ENCODE peak calls at places on chromosomes 1 and 21, in seven cellular contexts. Y, U, H, B, Q, D and W are unnamed samples.
A peak's percentile ranks its signal among the peaks of the same experiment; 100 is the strongest.

GRCh38 chr1:18939398-18940302 is 16.8 kb downstream of the IFFO2 start:
- DNase-seq in D (no peak), Y (peak; percentile 48), H (no peak), U (no peak), B (no peak), Q (no peak), W (no peak)

GRCh38 chr1:24793762-24794161 is 48.5 kb downstream of the CLIC4 start:
- DNase-seq in H (no peak), B (no peak), Y (peak; percentile 83), U (no peak), D (no peak), Q (peak; percentile 62), W (no peak)

GRCh38 chr1:149936992-149937705 is 470 bp upstream of the MTMR11 start:
- DNase-seq in Q (no peak), D (no peak), H (no peak), B (no peak), Y (peak; percentile 71), U (no peak), W (no peak)

GRCh38 chr1:86914998-86915736 is 732 bp downstream of the HS2ST1 start:
- DNase-seq in D (peak; percentile 24), Y (peak; percentile 53), Q (no peak), U (peak; percentile 67), B (peak; percentile 58), H (peak; percentile 52), W (peak; percentile 46)

GRCh38 chr1:66476774-66477173 is 57.2 kb upstream of the SGIP1 start:
- DNase-seq in D (no peak), U (no peak), H (no peak), Q (peak; percentile 59), B (no peak), Y (no peak), W (no peak)

GRCh38 chr1:212479188-212479587 is 46.5 kb downstream of the NENF start:
- DNase-seq in Q (no peak), H (no peak), B (no peak), D (no peak), U (no peak), Y (no peak), W (no peak)

GRCh38 chr1:71193153-71193552 is 112.3 kb upstream of the ZRANB2 start:
- DNase-seq in D (no peak), Y (peak; percentile 56), H (no peak), U (no peak), Q (no peak), B (no peak), W (no peak)

GRCh38 chr1:170168263-170168662 is 22.5 kb downstream of the NTMT2 start:
- DNase-seq in H (no peak), Q (peak; percentile 21), D (no peak), B (no peak), U (no peak), Y (peak; percentile 59), W (no peak)

GRCh38 chr1:109926662-109927300 is 16.1 kb downstream of the CSF1 start:
- DNase-seq in B (no peak), Y (peak; percentile 99), H (peak; percentile 25), U (no peak), D (peak; percentile 24), Q (no peak), W (no peak)

GRCh38 chr1:167454929-167455785 is 63.2 kb downstream of the CD247 start:
- DNase-seq in Y (no peak), H (peak; percentile 69), B (peak; percentile 68), Q (no peak), D (peak; percentile 36), U (peak; percentile 86), W (peak; percentile 49)

GRCh38 chr1:78236711-78237110 is 190.9 kb downstream of the GIPC2 start:
- DNase-seq in Q (no peak), Y (peak; percentile 36), D (no peak), B (no peak), U (no peak), H (no peak), W (no peak)

GRCh38 chr1:39632491-39633417 is 6.7 kb downstream of the HEYL start:
- DNase-seq in B (peak; percentile 72), U (peak; percentile 63), Q (no peak), D (no peak), H (peak; percentile 67), Y (peak; percentile 55), W (no peak)

GRCh38 chr1:218939095-218939494 is 234.6 kb upstream of the LYPLAL1 start:
- DNase-seq in Y (peak; percentile 9), U (no peak), B (no peak), Q (no peak), H (no peak), D (no peak), W (no peak)

GRCh38 chr1:182330303-182330702 is 61.3 kb downstream of the GLUL start:
- DNase-seq in Q (no peak), H (peak; percentile 40), U (no peak), B (no peak), D (peak; percentile 45), Y (peak; percentile 58), W (no peak)

GRCh38 chr1:244204004-244204403 is 152.9 kb downstream of the ZBTB18 start:
- DNase-seq in H (no peak), Y (no peak), D (no peak), B (no peak), Q (no peak), U (no peak), W (no peak)

GRCh38 chr21:16388291-16388690 is 658.5 kb downstream of the USP25 start:
- DNase-seq in B (no peak), U (no peak), D (no peak), Q (no peak), Y (no peak), H (no peak), W (no peak)

GRCh38 chr1:173917635-173918493 is 737 bp upstream of the SERPINC1 start:
- DNase-seq in B (no peak), H (no peak), U (no peak), Y (no peak), D (no peak), Q (no peak), W (no peak)

GRCh38 chr1:160987359-160988062 is 32.9 kb upstream of the ITLN2 start:
- DNase-seq in B (no peak), U (no peak), H (no peak), D (no peak), Q (no peak), Y (no peak), W (no peak)

GRCh38 chr1:163241716-163242115 is 39.0 kb upstream of the RGS5 start:
- DNase-seq in H (no peak), Q (no peak), U (no peak), Y (no peak), B (no peak), D (no peak), W (no peak)

GRCh38 chr1:37865348-37866119 is 6.1 kb upstream of the MTF1 start:
- DNase-seq in U (no peak), B (no peak), Q (no peak), D (no peak), Y (peak; percentile 73), H (no peak), W (no peak)

GRCh38 chr1:93448292-93448982 is 519 bp downstream of the FNBP1L start:
- DNase-seq in Y (peak; percentile 17), H (peak; percentile 56), D (no peak), B (peak; percentile 90), U (peak; percentile 62), Q (no peak), W (no peak)

DNA sequence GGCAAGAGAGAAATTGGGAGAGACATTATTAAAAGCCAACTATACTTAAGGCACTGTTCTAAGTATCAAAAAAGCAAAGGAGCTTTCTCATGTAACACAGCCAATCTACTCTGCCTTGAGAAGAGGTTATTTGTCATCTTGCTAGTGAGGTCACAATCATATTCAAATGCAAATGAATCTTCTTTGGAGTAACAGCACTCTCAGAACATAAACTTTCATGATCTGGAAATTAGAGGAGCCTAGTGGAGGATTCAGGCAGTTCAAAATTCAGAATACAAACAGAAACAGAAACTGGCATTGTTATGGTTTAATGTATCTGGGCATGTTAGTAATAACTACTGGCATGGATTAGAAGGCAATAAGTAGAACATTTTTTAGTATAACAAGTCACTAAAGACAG is 57.4 kb downstream of the ARID4B start:
- DNase-seq in U (no peak), D (no peak), Q (no peak), B (no peak), H (no peak), Y (peak; percentile 70), W (no peak)
- TF ChIP-seq CTCF in U (no peak), D (no peak), Q (no peak), B (no peak), H (no peak), Y (peak; percentile 16), W (peak; percentile 7)

GRCh38 chr1:64488862-64489261 is 18.9 kb downstream of the CACHD1 start:
- DNase-seq in H (no peak), U (no peak), Y (no peak), Q (no peak), D (no peak), B (no peak), W (no peak)

GRCh38 chr1:64486193-64486592 is 16.3 kb downstream of the CACHD1 start:
- DNase-seq in D (no peak), Q (no peak), Y (no peak), B (no peak), U (no peak), H (no peak), W (no peak)

GRCh38 chr1:64484651-64485050 is 14.7 kb downstream of the CACHD1 start:
- DNase-seq in H (no peak), U (no peak), Y (peak; percentile 49), D (no peak), Q (no peak), B (no peak), W (no peak)

GRCh38 chr1:64489707-64490106 is 19.8 kb downstream of the CACHD1 start:
- DNase-seq in Q (no peak), U (no peak), Y (no peak), H (no peak), B (no peak), D (no peak), W (no peak)

GRCh38 chr1:64487061-64487460 is 17.1 kb downstream of the CACHD1 start:
- DNase-seq in H (no peak), Q (no peak), U (no peak), Y (no peak), B (no peak), D (no peak), W (no peak)
- TF ChIP-seq CTCF in H (no peak), Q (no peak), U (no peak), Y (no peak), B (no peak), D (no peak), W (no peak)

GRCh38 chr1:53470155-53470554 is 11.0 kb downstream of the DMRTB1 start:
- DNase-seq in Q (no peak), D (no peak), U (peak; percentile 66), H (peak; percentile 68), Y (peak; percentile 81), B (peak; percentile 93), W (no peak)
- TF ChIP-seq CTCF in Q (peak; percentile 86), D (no peak), U (peak; percentile 55), H (no peak), Y (peak; percentile 66), B (peak; percentile 97), W (no peak)

DNA sequence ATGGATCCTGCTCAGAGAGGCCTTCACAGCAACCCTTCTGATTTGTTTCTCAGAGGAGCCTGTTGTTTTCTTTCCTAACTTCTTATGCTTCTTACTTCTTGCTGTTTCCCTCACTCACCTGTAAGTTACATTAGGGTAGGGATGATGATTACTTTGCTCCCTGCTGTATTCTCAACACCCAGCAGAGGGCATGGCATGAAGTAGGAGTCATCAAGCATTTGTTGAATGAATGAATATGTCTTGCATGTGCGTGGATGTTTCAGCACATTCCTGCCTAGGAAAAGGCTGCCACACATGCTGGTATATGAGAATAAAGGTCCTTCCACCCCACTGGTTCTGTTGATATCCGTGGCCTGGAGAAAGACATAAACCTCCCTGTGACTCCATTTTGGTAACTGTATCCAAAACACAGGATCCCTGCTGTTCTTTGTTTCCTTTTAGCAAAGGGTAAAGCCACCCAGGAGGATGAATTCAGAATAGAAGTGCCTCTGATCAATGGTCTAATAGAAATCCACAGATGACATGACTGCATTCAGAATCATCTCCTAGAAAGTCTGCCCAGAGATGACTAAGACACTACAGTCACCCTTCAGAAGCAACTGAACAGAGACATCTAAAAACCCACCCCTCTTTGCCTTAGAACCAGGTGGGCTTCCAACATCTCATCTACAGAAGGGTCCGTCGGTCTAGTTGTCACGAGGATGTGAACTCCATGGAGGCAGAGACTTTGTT is 168.8 kb downstream of the ZSCAN20 start:
- DNase-seq in U (no peak), B (no peak), Q (no peak), Y (peak; percentile 17), D (no peak), H (no peak), W (no peak)
- TF ChIP-seq CTCF in U (peak; percentile 16), B (peak; percentile 52), Q (peak; percentile 48), Y (peak; percentile 37), D (no peak), H (no peak), W (no peak)